ENCODE peak calls at places on chromosomes 11 and 22, in eight cellular contexts. One of them, this sample, is unnamed.

GRCh38 chr11:10807629-10808552 is 835 bp downstream of the EIF4G2 start:
- DNase-seq in activated CD8-positive, alpha-beta T cell treated with anti-CD3 and anti-CD28 coated beads for 36 hours: peak; percentile 55
- DNase-seq in stimulated activated CD8-positive, alpha-beta memory T cell treated with anti-CD3 and anti-CD28 coated beads, Interleukin-2, amount 100 ng/mL, for 48 hours: no peak
- DNase-seq in GM18507: no peak
- DNase-seq in NCI-H748 treated with DMSO at 0.1 percent for 48 hours: peak; percentile 24
- DNase-seq in hippocampal formation: peak; percentile 68
- DNase-seq in GM12864: no peak
- DNase-seq in NCI-H2081: peak; percentile 73
- DNase-seq in this sample: peak; percentile 61

GRCh38 chr11:113014731-113015455 is 53.7 kb downstream of the NCAM1 start:
- DNase-seq in GM12864: no peak
- DNase-seq in activated CD8-positive, alpha-beta T cell treated with anti-CD3 and anti-CD28 coated beads for 36 hours: no peak
- DNase-seq in NCI-H2081: peak; percentile 86
- DNase-seq in stimulated activated CD8-positive, alpha-beta memory T cell treated with anti-CD3 and anti-CD28 coated beads, Interleukin-2, amount 100 ng/mL, for 48 hours: no peak
- DNase-seq in GM18507: no peak
- DNase-seq in hippocampal formation: no peak
- DNase-seq in NCI-H748 treated with DMSO at 0.1 percent for 48 hours: no peak
- DNase-seq in this sample: no peak

GRCh38 chr11:35619030-35619753 is 932 bp downstream of the FJX1 start:
- DNase-seq in hippocampal formation: peak; percentile 56
- DNase-seq in GM18507: peak; percentile 12
- DNase-seq in NCI-H748 treated with DMSO at 0.1 percent for 48 hours: peak; percentile 42
- DNase-seq in stimulated activated CD8-positive, alpha-beta memory T cell treated with anti-CD3 and anti-CD28 coated beads, Interleukin-2, amount 100 ng/mL, for 48 hours: no peak
- DNase-seq in activated CD8-positive, alpha-beta T cell treated with anti-CD3 and anti-CD28 coated beads for 36 hours: peak; percentile 42
- DNase-seq in GM12864: no peak
- DNase-seq in NCI-H2081: peak; percentile 81
- DNase-seq in this sample: peak; percentile 18

GRCh38 chr11:77202941-77203900 is 75.2 kb downstream of the MYO7A start:
- DNase-seq in GM12864: no peak
- DNase-seq in activated CD8-positive, alpha-beta T cell treated with anti-CD3 and anti-CD28 coated beads for 36 hours: no peak
- DNase-seq in NCI-H748 treated with DMSO at 0.1 percent for 48 hours: no peak
- DNase-seq in hippocampal formation: no peak
- DNase-seq in NCI-H2081: no peak
- DNase-seq in stimulated activated CD8-positive, alpha-beta memory T cell treated with anti-CD3 and anti-CD28 coated beads, Interleukin-2, amount 100 ng/mL, for 48 hours: no peak
- DNase-seq in GM18507: no peak
- DNase-seq in this sample: no peak

GRCh38 chr11:57659669-57660068 is 2.1 kb downstream of the CLP1 start:
- DNase-seq in GM12864: no peak
- DNase-seq in stimulated activated CD8-positive, alpha-beta memory T cell treated with anti-CD3 and anti-CD28 coated beads, Interleukin-2, amount 100 ng/mL, for 48 hours: no peak
- DNase-seq in NCI-H748 treated with DMSO at 0.1 percent for 48 hours: no peak
- DNase-seq in hippocampal formation: no peak
- DNase-seq in activated CD8-positive, alpha-beta T cell treated with anti-CD3 and anti-CD28 coated beads for 36 hours: no peak
- DNase-seq in NCI-H2081: no peak
- DNase-seq in GM18507: no peak
- DNase-seq in this sample: no peak

GRCh38 chr11:125228425-125228824 is 63.9 kb downstream of the PKNOX2 start:
- DNase-seq in NCI-H2081: no peak
- DNase-seq in GM18507: no peak
- DNase-seq in GM12864: no peak
- DNase-seq in hippocampal formation: no peak
- DNase-seq in activated CD8-positive, alpha-beta T cell treated with anti-CD3 and anti-CD28 coated beads for 36 hours: no peak
- DNase-seq in NCI-H748 treated with DMSO at 0.1 percent for 48 hours: no peak
- DNase-seq in stimulated activated CD8-positive, alpha-beta memory T cell treated with anti-CD3 and anti-CD28 coated beads, Interleukin-2, amount 100 ng/mL, for 48 hours: no peak
- DNase-seq in this sample: no peak

GRCh38 chr11:74927496-74927895 is 21.4 kb downstream of the XRRA1 start:
- DNase-seq in activated CD8-positive, alpha-beta T cell treated with anti-CD3 and anti-CD28 coated beads for 36 hours: no peak
- DNase-seq in NCI-H2081: no peak
- DNase-seq in stimulated activated CD8-positive, alpha-beta memory T cell treated with anti-CD3 and anti-CD28 coated beads, Interleukin-2, amount 100 ng/mL, for 48 hours: no peak
- DNase-seq in GM18507: no peak
- DNase-seq in NCI-H748 treated with DMSO at 0.1 percent for 48 hours: no peak
- DNase-seq in hippocampal formation: no peak
- DNase-seq in GM12864: no peak
- DNase-seq in this sample: no peak

GRCh38 chr11:47768090-47768620 is 1.0 kb upstream of the FNBP4 start:
- DNase-seq in activated CD8-positive, alpha-beta T cell treated with anti-CD3 and anti-CD28 coated beads for 36 hours: peak; percentile 45
- DNase-seq in stimulated activated CD8-positive, alpha-beta memory T cell treated with anti-CD3 and anti-CD28 coated beads, Interleukin-2, amount 100 ng/mL, for 48 hours: no peak
- DNase-seq in NCI-H2081: peak; percentile 91
- DNase-seq in hippocampal formation: peak; percentile 40
- DNase-seq in GM12864: no peak
- DNase-seq in NCI-H748 treated with DMSO at 0.1 percent for 48 hours: peak; percentile 81
- DNase-seq in GM18507: no peak
- DNase-seq in this sample: peak; percentile 77

GRCh38 chr11:40129276-40129675 is 1330.2 kb downstream of the LRRC4C start:
- DNase-seq in GM12864: no peak
- DNase-seq in hippocampal formation: no peak
- DNase-seq in activated CD8-positive, alpha-beta T cell treated with anti-CD3 and anti-CD28 coated beads for 36 hours: no peak
- DNase-seq in NCI-H2081: peak; percentile 17
- DNase-seq in NCI-H748 treated with DMSO at 0.1 percent for 48 hours: peak; percentile 3
- DNase-seq in GM18507: no peak
- DNase-seq in stimulated activated CD8-positive, alpha-beta memory T cell treated with anti-CD3 and anti-CD28 coated beads, Interleukin-2, amount 100 ng/mL, for 48 hours: no peak
- DNase-seq in this sample: no peak

GRCh38 chr11:66106786-66107599 is 36.9 kb downstream of the PACS1 start:
- DNase-seq in NCI-H2081: no peak
- DNase-seq in hippocampal formation: no peak
- DNase-seq in GM18507: no peak
- DNase-seq in activated CD8-positive, alpha-beta T cell treated with anti-CD3 and anti-CD28 coated beads for 36 hours: peak; percentile 80
- DNase-seq in stimulated activated CD8-positive, alpha-beta memory T cell treated with anti-CD3 and anti-CD28 coated beads, Interleukin-2, amount 100 ng/mL, for 48 hours: peak; percentile 39
- DNase-seq in NCI-H748 treated with DMSO at 0.1 percent for 48 hours: no peak
- DNase-seq in GM12864: no peak
- DNase-seq in this sample: no peak

GRCh38 chr11:5405173-5405572 is 16.7 kb upstream of the OR51Q1 start:
- DNase-seq in NCI-H748 treated with DMSO at 0.1 percent for 48 hours: no peak
- DNase-seq in activated CD8-positive, alpha-beta T cell treated with anti-CD3 and anti-CD28 coated beads for 36 hours: no peak
- DNase-seq in GM18507: no peak
- DNase-seq in hippocampal formation: no peak
- DNase-seq in NCI-H2081: no peak
- DNase-seq in stimulated activated CD8-positive, alpha-beta memory T cell treated with anti-CD3 and anti-CD28 coated beads, Interleukin-2, amount 100 ng/mL, for 48 hours: no peak
- DNase-seq in GM12864: no peak
- DNase-seq in this sample: no peak

GRCh38 chr11:30015725-30016449 is 943 bp downstream of the KCNA4 start:
- DNase-seq in NCI-H748 treated with DMSO at 0.1 percent for 48 hours: no peak
- DNase-seq in GM18507: no peak
- DNase-seq in activated CD8-positive, alpha-beta T cell treated with anti-CD3 and anti-CD28 coated beads for 36 hours: no peak
- DNase-seq in NCI-H2081: no peak
- DNase-seq in stimulated activated CD8-positive, alpha-beta memory T cell treated with anti-CD3 and anti-CD28 coated beads, Interleukin-2, amount 100 ng/mL, for 48 hours: no peak
- DNase-seq in GM12864: no peak
- DNase-seq in hippocampal formation: no peak
- DNase-seq in this sample: no peak

GRCh38 chr22:44640618-44641155 is 61.3 kb upstream of the PRR5 start:
- DNase-seq in NCI-H748 treated with DMSO at 0.1 percent for 48 hours: no peak
- DNase-seq in NCI-H2081: no peak
- DNase-seq in activated CD8-positive, alpha-beta T cell treated with anti-CD3 and anti-CD28 coated beads for 36 hours: no peak
- DNase-seq in GM18507: no peak
- DNase-seq in GM12864: no peak
- DNase-seq in stimulated activated CD8-positive, alpha-beta memory T cell treated with anti-CD3 and anti-CD28 coated beads, Interleukin-2, amount 100 ng/mL, for 48 hours: no peak
- DNase-seq in hippocampal formation: no peak
- DNase-seq in this sample: no peak

GRCh38 chr11:116774661-116775060 is 1.9 kb upstream of the BUD13 start:
- DNase-seq in stimulated activated CD8-positive, alpha-beta memory T cell treated with anti-CD3 and anti-CD28 coated beads, Interleukin-2, amount 100 ng/mL, for 48 hours: no peak
- DNase-seq in GM12864: no peak
- DNase-seq in GM18507: no peak
- DNase-seq in hippocampal formation: no peak
- DNase-seq in activated CD8-positive, alpha-beta T cell treated with anti-CD3 and anti-CD28 coated beads for 36 hours: no peak
- DNase-seq in NCI-H748 treated with DMSO at 0.1 percent for 48 hours: no peak
- DNase-seq in NCI-H2081: no peak
- DNase-seq in this sample: no peak

GRCh38 chr22:36368359-36368983 is 19.3 kb downstream of the MYH9 start:
- DNase-seq in NCI-H748 treated with DMSO at 0.1 percent for 48 hours: no peak
- DNase-seq in GM18507: no peak
- DNase-seq in NCI-H2081: no peak
- DNase-seq in GM12864: no peak
- DNase-seq in stimulated activated CD8-positive, alpha-beta memory T cell treated with anti-CD3 and anti-CD28 coated beads, Interleukin-2, amount 100 ng/mL, for 48 hours: no peak
- DNase-seq in hippocampal formation: no peak
- DNase-seq in activated CD8-positive, alpha-beta T cell treated with anti-CD3 and anti-CD28 coated beads for 36 hours: peak; percentile 68
- DNase-seq in this sample: no peak

GRCh38 chr11:116895053-116895757 is 57.8 kb upstream of the APOA1 start:
- DNase-seq in activated CD8-positive, alpha-beta T cell treated with anti-CD3 and anti-CD28 coated beads for 36 hours: peak; percentile 26
- DNase-seq in hippocampal formation: no peak
- DNase-seq in GM12864: no peak
- DNase-seq in NCI-H748 treated with DMSO at 0.1 percent for 48 hours: no peak
- DNase-seq in NCI-H2081: no peak
- DNase-seq in GM18507: no peak
- DNase-seq in stimulated activated CD8-positive, alpha-beta memory T cell treated with anti-CD3 and anti-CD28 coated beads, Interleukin-2, amount 100 ng/mL, for 48 hours: no peak
- DNase-seq in this sample: no peak